ENCODE peak calls at places on chromosomes 4 and X, in six cellular contexts. W is hepatocyte, D is T-cell, U is ureter, O is AG20443, Z is right lobe of liver. S is an unnamed sample.

GRCh38 chrX:68147848-68148247 is 285.4 kb downstream of the OPHN1 start:
- DNase-seq in W (no peak), D (no peak), U (no peak), O (no peak), Z (no peak), S (no peak)

GRCh38 chrX:68490644-68491043 is 8.2 kb upstream of the YIPF6 start:
- DNase-seq in W (peak), D (no peak), U (no peak), O (peak), Z (no peak), S (no peak)

GRCh38 chrX:39955621-39956020 is 142.1 kb downstream of the BCOR start:
- DNase-seq in W (no peak), D (no peak), U (no peak), O (no peak), Z (no peak), S (no peak)

GRCh38 chrX:136251042-136251991 is at the start of gene MAP7D3:
- DNase-seq in W (peak), D (peak), U (peak), O (peak), Z (peak), S (peak)

GRCh38 chr4:144174401-144175067 is 34.0 kb upstream of the GYPA start:
- DNase-seq in W (peak), D (no peak), U (no peak), O (peak), Z (no peak), S (no peak)

GRCh38 chr4:94032754-94033153 is 174.9 kb upstream of the SMARCAD1 start:
- DNase-seq in W (no peak), D (no peak), U (no peak), O (peak), Z (no peak), S (no peak)

GRCh38 chrX:118373538-118373937 is 27.6 kb downstream of the WDR44 start:
- DNase-seq in W (no peak), D (no peak), U (no peak), O (no peak), Z (peak), S (no peak)

GRCh38 chrX:79975605-79976004 is 38.9 kb upstream of the TBX22 start:
- DNase-seq in W (no peak), D (no peak), U (no peak), O (no peak), Z (no peak), S (no peak)

GRCh38 chr4:100168521-100168920 is 21.7 kb downstream of the DDIT4L start:
- DNase-seq in W (no peak), D (no peak), U (no peak), O (peak), Z (no peak), S (no peak)

GRCh38 chr4:151807220-151807619 is 46.4 kb upstream of the GATB start:
- DNase-seq in W (no peak), D (no peak), U (no peak), O (peak), Z (no peak), S (no peak)

GRCh38 chr4:128322986-128323385 is 35.4 kb upstream of the PGRMC2 start:
- DNase-seq in W (peak), D (no peak), U (no peak), O (peak), Z (no peak), S (no peak)

GRCh38 chrX:9729161-9729885 is 36.3 kb downstream of the GPR143 start:
- DNase-seq in W (no peak), D (no peak), U (no peak), O (peak), Z (no peak), S (no peak)

GRCh38 chr4:145735330-145735638 is 55.3 kb downstream of the C4orf51 start:
- DNase-seq in W (peak), D (no peak), U (no peak), O (peak), Z (no peak), S (no peak)

S was measured in lower lobe of right lung.